ENCODE peak calls at places on chromosomes 2 and 18, in four cellular contexts. One of them, this sample, is unnamed. For H3K4me1 and H3K9me3, the result is how much of the 10 kb centered on the place peaks cover.

GRCh38 chr2:176516051-176516601 is 246.9 kb downstream of the MTX2 start:
- DNase-seq in neuronal stem cell: no peak
- DNase-seq in adrenal gland: no peak
- DNase-seq in left ventricle myocardium inferior: no peak
- DNase-seq in this sample: no peak

GRCh38 chr2:233119123-233119522 is 59.0 kb downstream of the INPP5D start:
- DNase-seq in neuronal stem cell: no peak
- DNase-seq in adrenal gland: no peak
- DNase-seq in left ventricle myocardium inferior: no peak
- DNase-seq in this sample: no peak

GRCh38 chr2:195658541-195658890 is 1.5 kb downstream of the SLC39A10 start:
- DNase-seq in neuronal stem cell: no peak
- DNase-seq in adrenal gland: no peak
- DNase-seq in left ventricle myocardium inferior: no peak
- DNase-seq in this sample: no peak

GRCh38 chr18:35714539-35714938 is 133.0 kb downstream of the GALNT1 start:
- DNase-seq in neuronal stem cell: no peak
- DNase-seq in adrenal gland: no peak
- DNase-seq in left ventricle myocardium inferior: no peak
- DNase-seq in this sample: no peak

GRCh38 chr2:39991298-39991697 is 212.2 kb upstream of the THUMPD2 start:
- DNase-seq in neuronal stem cell: no peak
- DNase-seq in adrenal gland: no peak
- DNase-seq in left ventricle myocardium inferior: no peak
- DNase-seq in this sample: no peak

GRCh38 chr2:161165266-161165665 is 5.0 kb downstream of the TANK start:
- DNase-seq in neuronal stem cell: no peak
- DNase-seq in adrenal gland: no peak
- DNase-seq in left ventricle myocardium inferior: no peak
- DNase-seq in this sample: no peak

GRCh38 chr2:62038980-62039771 is 133.7 kb downstream of the COMMD1 start:
- DNase-seq in neuronal stem cell: no peak
- DNase-seq in adrenal gland: peak
- DNase-seq in left ventricle myocardium inferior: no peak
- DNase-seq in this sample: peak

GRCh38 chr18:40937386-40937785 is 1017.6 kb upstream of the PIK3C3 start:
- DNase-seq in neuronal stem cell: no peak
- DNase-seq in adrenal gland: no peak
- DNase-seq in left ventricle myocardium inferior: no peak
- DNase-seq in this sample: no peak

GRCh38 chr2:211955648-211956047 is 583.0 kb downstream of the ERBB4 start:
- DNase-seq in neuronal stem cell: no peak
- DNase-seq in adrenal gland: no peak
- DNase-seq in left ventricle myocardium inferior: no peak
- DNase-seq in this sample: no peak

GRCh38 chr2:75525434-75526308 is 35.1 kb downstream of the EVA1A start:
- DNase-seq in neuronal stem cell: no peak
- DNase-seq in adrenal gland: no peak
- DNase-seq in left ventricle myocardium inferior: no peak
- DNase-seq in this sample: no peak

GRCh38 chr2:165803123-165803760 is 9.2 kb upstream of the GALNT3 start:
- DNase-seq in neuronal stem cell: no peak
- DNase-seq in adrenal gland: no peak
- DNase-seq in left ventricle myocardium inferior: no peak
- DNase-seq in this sample: peak

GRCh38 chr2:102103992-102104871 is 38.3 kb upstream of the IL1R1 start:
- DNase-seq in neuronal stem cell: no peak
- DNase-seq in adrenal gland: peak
- DNase-seq in left ventricle myocardium inferior: peak
- DNase-seq in this sample: peak

GRCh38 chr18:13661779-13662271 is 64.5 kb downstream of the FAM210A start:
- DNase-seq in neuronal stem cell: no peak
- DNase-seq in adrenal gland: no peak
- DNase-seq in left ventricle myocardium inferior: no peak
- DNase-seq in this sample: no peak

GRCh38 chr2:173553589-173553988 is 198.9 kb downstream of the CDCA7 start:
- DNase-seq in neuronal stem cell: no peak
- DNase-seq in adrenal gland: no peak
- DNase-seq in left ventricle myocardium inferior: no peak
- DNase-seq in this sample: no peak

GRCh38 chr2:196500686-196501431 is 138.7 kb upstream of the CCDC150 start:
- DNase-seq in neuronal stem cell: no peak
- DNase-seq in adrenal gland: no peak
- DNase-seq in left ventricle myocardium inferior: no peak
- DNase-seq in this sample: no peak

GRCh38 chr2:159285929-159286708 is at the start of gene WDSUB1:
- DNase-seq in neuronal stem cell: peak
- DNase-seq in adrenal gland: peak
- DNase-seq in left ventricle myocardium inferior: peak
- DNase-seq in this sample: peak

GRCh38 chr2:20852670-20853069 is 29.8 kb upstream of the LDAH start:
- DNase-seq in neuronal stem cell: no peak
- DNase-seq in adrenal gland: no peak
- DNase-seq in left ventricle myocardium inferior: no peak
- DNase-seq in this sample: no peak

GRCh38 chr2:111670776-111671175 is 213.2 kb downstream of the ANAPC1 start:
- DNase-seq in neuronal stem cell: no peak
- DNase-seq in adrenal gland: no peak
- DNase-seq in left ventricle myocardium inferior: no peak
- DNase-seq in this sample: no peak

GRCh38 chr2:205692095-205692494 is 9.8 kb downstream of the NRP2 start:
- DNase-seq in neuronal stem cell: no peak
- DNase-seq in adrenal gland: no peak
- DNase-seq in left ventricle myocardium inferior: no peak
- DNase-seq in this sample: no peak

GRCh38 chr18:74899554-74899953 is 301.9 kb downstream of the ZNF407 start:
- DNase-seq in neuronal stem cell: no peak
- DNase-seq in adrenal gland: no peak
- DNase-seq in left ventricle myocardium inferior: peak
- DNase-seq in this sample: no peak

GRCh38 chr2:184558713-184559464 is 39.4 kb upstream of the ZNF804A start:
- DNase-seq in neuronal stem cell: no peak
- DNase-seq in adrenal gland: no peak
- DNase-seq in left ventricle myocardium inferior: no peak
- DNase-seq in this sample: no peak

GRCh38 chr18:49875155-49875554 is 61.8 kb upstream of the ACAA2 start:
- DNase-seq in neuronal stem cell: no peak
- DNase-seq in adrenal gland: no peak
- DNase-seq in left ventricle myocardium inferior: no peak
- DNase-seq in this sample: no peak

GRCh38 chr18:78510636-78511035 is 469.0 kb upstream of the SALL3 start:
- DNase-seq in neuronal stem cell: no peak
- DNase-seq in adrenal gland: no peak
- DNase-seq in left ventricle myocardium inferior: no peak
- DNase-seq in this sample: no peak

GRCh38 chr18:50626317-50626716 is 66.4 kb downstream of the MAPK4 start:
- DNase-seq in neuronal stem cell: no peak
- DNase-seq in adrenal gland: no peak
- DNase-seq in left ventricle myocardium inferior: no peak
- DNase-seq in this sample: no peak

GRCh38 chr2:51710222-51710621 is 678.3 kb upstream of the NRXN1 start:
- DNase-seq in neuronal stem cell: no peak
- DNase-seq in adrenal gland: no peak
- DNase-seq in left ventricle myocardium inferior: no peak
- DNase-seq in this sample: no peak

GRCh38 chr2:71796174-71796592 is 342.8 kb downstream of the DYSF start:
- DNase-seq in neuronal stem cell: no peak
- DNase-seq in adrenal gland: no peak
- DNase-seq in left ventricle myocardium inferior: no peak
- DNase-seq in this sample: no peak

GRCh38 chr2:145460151-145460550 is 940.2 kb upstream of the ZEB2 start:
- DNase-seq in neuronal stem cell: no peak
- DNase-seq in adrenal gland: no peak
- DNase-seq in left ventricle myocardium inferior: no peak
- DNase-seq in this sample: no peak

GRCh38 chr2:85132834-85133637 is at the start of gene TCF7L1:
- DNase-seq in neuronal stem cell: peak
- DNase-seq in adrenal gland: peak
- DNase-seq in left ventricle myocardium inferior: peak
- DNase-seq in this sample: peak

GRCh38 chr2:43220982-43221659 is 5.3 kb downstream of the ZFP36L2 start:
- DNase-seq in neuronal stem cell: peak
- DNase-seq in adrenal gland: peak
- DNase-seq in left ventricle myocardium inferior: peak
- DNase-seq in this sample: peak

GRCh38 chr18:8400825-8401224 is 208.4 kb upstream of the RAB12 start:
- DNase-seq in neuronal stem cell: no peak
- DNase-seq in adrenal gland: no peak
- DNase-seq in left ventricle myocardium inferior: no peak
- DNase-seq in this sample: no peak

GRCh38 chr18:48724455-48724854 is 185.6 kb downstream of the CTIF start:
- DNase-seq in neuronal stem cell: no peak
- DNase-seq in adrenal gland: no peak
- DNase-seq in left ventricle myocardium inferior: no peak
- DNase-seq in this sample: peak
- H3K4me1 ChIP-seq in neuronal stem cell: under half
- H3K4me1 ChIP-seq in adrenal gland: under half
- H3K4me1 ChIP-seq in left ventricle myocardium inferior: under half
- H3K4me1 ChIP-seq in this sample: under half

GRCh38 chr2:125567100-125567499 is 1088.9 kb upstream of the GYPC start:
- DNase-seq in neuronal stem cell: no peak
- DNase-seq in adrenal gland: no peak
- DNase-seq in left ventricle myocardium inferior: no peak
- DNase-seq in this sample: no peak
- H3K9me3 ChIP-seq in neuronal stem cell: under half
- H3K9me3 ChIP-seq in adrenal gland: under half
- H3K9me3 ChIP-seq in left ventricle myocardium inferior: under half
- H3K9me3 ChIP-seq in this sample: under half

DNA sequence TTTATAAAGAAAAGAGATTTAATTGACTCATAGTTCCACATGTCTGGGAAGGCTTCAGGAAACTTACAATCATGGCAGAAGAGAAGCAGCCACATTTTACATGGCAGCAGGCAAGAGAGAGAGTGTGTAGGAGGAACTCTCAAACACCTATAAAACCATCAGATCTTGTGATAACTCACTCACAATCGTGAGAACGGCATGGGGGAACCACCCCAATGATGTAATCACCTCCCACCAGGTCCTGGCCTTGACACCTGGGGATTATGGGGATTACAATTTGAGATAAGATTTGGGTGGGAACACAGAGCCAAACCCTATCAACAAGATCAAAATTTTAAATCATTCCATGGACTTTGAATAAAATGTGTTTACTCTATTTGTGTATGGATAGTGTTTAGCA is 575.6 kb downstream of the ADCYAP1 start:
- DNase-seq in neuronal stem cell: no peak
- DNase-seq in adrenal gland: no peak
- DNase-seq in left ventricle myocardium inferior: no peak
- DNase-seq in this sample: no peak
- H3K4me3 ChIP-seq in neuronal stem cell: no peak
- H3K4me3 ChIP-seq in adrenal gland: no peak
- H3K4me3 ChIP-seq in left ventricle myocardium inferior: no peak
- H3K4me3 ChIP-seq in this sample: no peak

DNA sequence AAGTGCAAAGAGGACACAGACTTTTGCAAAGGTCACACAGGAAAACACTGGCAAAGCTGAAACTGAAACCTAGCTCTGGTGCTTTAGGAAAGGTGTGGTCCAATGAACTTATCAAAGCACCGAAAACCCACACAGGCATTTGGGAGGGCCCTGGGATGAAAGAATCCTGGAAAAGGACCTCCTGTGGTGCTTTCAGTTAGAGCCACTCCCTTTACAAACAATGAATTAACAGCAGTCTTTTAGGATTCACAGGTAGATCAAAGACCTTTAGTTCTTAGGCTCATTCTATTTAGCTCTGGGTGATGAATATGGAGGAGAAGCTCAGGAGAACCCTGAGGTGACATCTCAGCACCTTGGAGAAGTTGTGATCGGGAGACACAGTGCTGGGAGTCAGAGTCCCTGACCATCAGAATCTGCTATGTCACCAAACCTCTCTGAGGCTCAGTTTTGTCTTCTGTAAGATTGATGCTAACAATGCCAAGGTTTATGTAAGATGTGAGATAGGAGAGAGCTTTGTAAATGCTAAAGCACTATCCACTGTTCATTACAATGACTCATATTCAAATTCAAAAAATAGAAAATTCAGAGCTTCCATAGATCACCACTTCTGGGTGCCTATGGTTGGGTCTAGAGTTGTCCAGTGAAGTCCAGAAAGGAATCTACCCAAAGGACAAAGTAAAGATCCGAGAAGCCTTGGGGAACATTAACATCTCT is 39.3 kb downstream of the VSNL1 start:
- DNase-seq in neuronal stem cell: no peak
- DNase-seq in adrenal gland: no peak
- DNase-seq in left ventricle myocardium inferior: no peak
- DNase-seq in this sample: peak
- H3K4me1 ChIP-seq in neuronal stem cell: under half
- H3K4me1 ChIP-seq in adrenal gland: under half
- H3K4me1 ChIP-seq in left ventricle myocardium inferior: under half
- H3K4me1 ChIP-seq in this sample: under half